ENCODE peak calls at places on chromosomes 13 and 19, in eight cellular contexts. One of them, this sample, is unnamed.

GRCh38 chr19:2048959-2049740 is 1.9 kb downstream of the MKNK2 start:
- DNase-seq in fibroblast of lung: no peak
- DNase-seq in left cardiac atrium: peak; percentile 48
- DNase-seq in ELR: peak; percentile 30
- DNase-seq in HFF-Myc: no peak
- DNase-seq in fibroblast of mammary gland: no peak
- DNase-seq in NCI-H1092 treated with DMSO at 0.1 percent for 48 hours: no peak
- DNase-seq in stimulated activated CD4-positive, alpha-beta T cell treated with anti-CD3 and anti-CD28 coated beads, Interleukin-1b, Interleukin-23, amount 100 ng/mL, for 24 hours: no peak
- DNase-seq in this sample: no peak

GRCh38 chr19:46284635-46285034 is 12.2 kb upstream of the HIF3A start:
- DNase-seq in fibroblast of mammary gland: no peak
- DNase-seq in ELR: no peak
- DNase-seq in left cardiac atrium: no peak
- DNase-seq in fibroblast of lung: no peak
- DNase-seq in HFF-Myc: no peak
- DNase-seq in stimulated activated CD4-positive, alpha-beta T cell treated with anti-CD3 and anti-CD28 coated beads, Interleukin-1b, Interleukin-23, amount 100 ng/mL, for 24 hours: no peak
- DNase-seq in NCI-H1092 treated with DMSO at 0.1 percent for 48 hours: no peak
- DNase-seq in this sample: no peak

GRCh38 chr13:109479991-109480696 is 306.2 kb downstream of the IRS2 start:
- DNase-seq in fibroblast of lung: peak; percentile 31
- DNase-seq in fibroblast of mammary gland: peak; percentile 48
- DNase-seq in NCI-H1092 treated with DMSO at 0.1 percent for 48 hours: no peak
- DNase-seq in HFF-Myc: no peak
- DNase-seq in left cardiac atrium: peak; percentile 34
- DNase-seq in stimulated activated CD4-positive, alpha-beta T cell treated with anti-CD3 and anti-CD28 coated beads, Interleukin-1b, Interleukin-23, amount 100 ng/mL, for 24 hours: no peak
- DNase-seq in ELR: no peak
- DNase-seq in this sample: no peak

GRCh38 chr13:103799028-103799427 is 732.8 kb upstream of the SLC10A2 start:
- DNase-seq in HFF-Myc: no peak
- DNase-seq in stimulated activated CD4-positive, alpha-beta T cell treated with anti-CD3 and anti-CD28 coated beads, Interleukin-1b, Interleukin-23, amount 100 ng/mL, for 24 hours: no peak
- DNase-seq in fibroblast of lung: no peak
- DNase-seq in left cardiac atrium: no peak
- DNase-seq in fibroblast of mammary gland: no peak
- DNase-seq in NCI-H1092 treated with DMSO at 0.1 percent for 48 hours: peak; percentile 69
- DNase-seq in ELR: no peak
- DNase-seq in this sample: no peak

GRCh38 chr13:97653741-97654140 is 219.8 kb downstream of the RAP2A start:
- DNase-seq in NCI-H1092 treated with DMSO at 0.1 percent for 48 hours: no peak
- DNase-seq in fibroblast of lung: no peak
- DNase-seq in fibroblast of mammary gland: no peak
- DNase-seq in ELR: peak; percentile 24
- DNase-seq in left cardiac atrium: no peak
- DNase-seq in stimulated activated CD4-positive, alpha-beta T cell treated with anti-CD3 and anti-CD28 coated beads, Interleukin-1b, Interleukin-23, amount 100 ng/mL, for 24 hours: no peak
- DNase-seq in HFF-Myc: no peak
- DNase-seq in this sample: no peak

GRCh38 chr19:17097593-17098126 is 22.1 kb downstream of the MYO9B start:
- DNase-seq in NCI-H1092 treated with DMSO at 0.1 percent for 48 hours: no peak
- DNase-seq in ELR: peak; percentile 71
- DNase-seq in fibroblast of lung: peak; percentile 39
- DNase-seq in HFF-Myc: no peak
- DNase-seq in fibroblast of mammary gland: peak; percentile 71
- DNase-seq in left cardiac atrium: no peak
- DNase-seq in stimulated activated CD4-positive, alpha-beta T cell treated with anti-CD3 and anti-CD28 coated beads, Interleukin-1b, Interleukin-23, amount 100 ng/mL, for 24 hours: no peak
- DNase-seq in this sample: no peak

GRCh38 chr19:35260694-35261304 is 8.0 kb upstream of the USF2 start:
- DNase-seq in HFF-Myc: no peak
- DNase-seq in NCI-H1092 treated with DMSO at 0.1 percent for 48 hours: no peak
- DNase-seq in left cardiac atrium: no peak
- DNase-seq in fibroblast of mammary gland: no peak
- DNase-seq in ELR: no peak
- DNase-seq in fibroblast of lung: no peak
- DNase-seq in stimulated activated CD4-positive, alpha-beta T cell treated with anti-CD3 and anti-CD28 coated beads, Interleukin-1b, Interleukin-23, amount 100 ng/mL, for 24 hours: no peak
- DNase-seq in this sample: peak; percentile 8

GRCh38 chr13:113205428-113205931 is 3.0 kb downstream of the PCID2 start:
- DNase-seq in ELR: no peak
- DNase-seq in fibroblast of lung: peak; percentile 76
- DNase-seq in stimulated activated CD4-positive, alpha-beta T cell treated with anti-CD3 and anti-CD28 coated beads, Interleukin-1b, Interleukin-23, amount 100 ng/mL, for 24 hours: no peak
- DNase-seq in left cardiac atrium: no peak
- DNase-seq in fibroblast of mammary gland: peak; percentile 49
- DNase-seq in HFF-Myc: no peak
- DNase-seq in NCI-H1092 treated with DMSO at 0.1 percent for 48 hours: no peak
- DNase-seq in this sample: no peak

GRCh38 chr13:83377486-83377885 is 504.8 kb downstream of the SLITRK1 start:
- DNase-seq in HFF-Myc: no peak
- DNase-seq in fibroblast of lung: no peak
- DNase-seq in NCI-H1092 treated with DMSO at 0.1 percent for 48 hours: no peak
- DNase-seq in stimulated activated CD4-positive, alpha-beta T cell treated with anti-CD3 and anti-CD28 coated beads, Interleukin-1b, Interleukin-23, amount 100 ng/mL, for 24 hours: no peak
- DNase-seq in fibroblast of mammary gland: peak; percentile 41
- DNase-seq in left cardiac atrium: no peak
- DNase-seq in ELR: no peak
- DNase-seq in this sample: no peak

GRCh38 chr13:32031025-32031814 is at the start of gene FRY:
- DNase-seq in HFF-Myc: peak; percentile 26
- DNase-seq in left cardiac atrium: peak; percentile 75
- DNase-seq in fibroblast of mammary gland: peak; percentile 53
- DNase-seq in stimulated activated CD4-positive, alpha-beta T cell treated with anti-CD3 and anti-CD28 coated beads, Interleukin-1b, Interleukin-23, amount 100 ng/mL, for 24 hours: peak; percentile 27
- DNase-seq in NCI-H1092 treated with DMSO at 0.1 percent for 48 hours: peak; percentile 84
- DNase-seq in fibroblast of lung: peak; percentile 65
- DNase-seq in ELR: peak; percentile 72
- DNase-seq in this sample: peak; percentile 81

GRCh38 chr19:46361915-46362314 is 15.0 kb downstream of the PPP5C start:
- DNase-seq in stimulated activated CD4-positive, alpha-beta T cell treated with anti-CD3 and anti-CD28 coated beads, Interleukin-1b, Interleukin-23, amount 100 ng/mL, for 24 hours: no peak
- DNase-seq in left cardiac atrium: no peak
- DNase-seq in ELR: no peak
- DNase-seq in NCI-H1092 treated with DMSO at 0.1 percent for 48 hours: no peak
- DNase-seq in fibroblast of mammary gland: no peak
- DNase-seq in HFF-Myc: no peak
- DNase-seq in fibroblast of lung: peak; percentile 61
- DNase-seq in this sample: no peak

GRCh38 chr13:72782717-72783116 is 784 bp downstream of the PIBF1 start:
- DNase-seq in ELR: peak; percentile 21
- DNase-seq in stimulated activated CD4-positive, alpha-beta T cell treated with anti-CD3 and anti-CD28 coated beads, Interleukin-1b, Interleukin-23, amount 100 ng/mL, for 24 hours: no peak
- DNase-seq in HFF-Myc: no peak
- DNase-seq in NCI-H1092 treated with DMSO at 0.1 percent for 48 hours: no peak
- DNase-seq in fibroblast of lung: peak; percentile 50
- DNase-seq in fibroblast of mammary gland: peak; percentile 35
- DNase-seq in left cardiac atrium: no peak
- DNase-seq in this sample: no peak

GRCh38 chr13:59641758-59642157 is 522.0 kb downstream of the DIAPH3 start:
- DNase-seq in fibroblast of mammary gland: no peak
- DNase-seq in HFF-Myc: peak; percentile 49
- DNase-seq in left cardiac atrium: no peak
- DNase-seq in ELR: no peak
- DNase-seq in fibroblast of lung: peak; percentile 41
- DNase-seq in NCI-H1092 treated with DMSO at 0.1 percent for 48 hours: no peak
- DNase-seq in stimulated activated CD4-positive, alpha-beta T cell treated with anti-CD3 and anti-CD28 coated beads, Interleukin-1b, Interleukin-23, amount 100 ng/mL, for 24 hours: no peak
- DNase-seq in this sample: no peak

This sample was measured in GM13976.